ENCODE peak calls at places on chromosome 5, in six cellular contexts. I, Z, Q, O, H and C are unnamed samples.

GRCh38 chr5:141507387-141508091 is 18.7 kb downstream of the PCDHGC5 start:
- DNase-seq in I (no peak), Z (no peak), Q (no peak), O (no peak), H (no peak), C (peak)

GRCh38 chr5:151799407-151799806 is 27.7 kb downstream of the G3BP1 start:
- DNase-seq in I (no peak), Z (no peak), Q (no peak), O (no peak), H (no peak), C (no peak)

GRCh38 chr5:170626507-170627150 is 122.8 kb downstream of the KCNIP1 start:
- DNase-seq in I (no peak), Z (no peak), Q (no peak), O (no peak), H (no peak), C (no peak)

GRCh38 chr5:16508730-16509531 is 43.3 kb upstream of the ZNF622 start:
- DNase-seq in I (no peak), Z (peak), Q (no peak), O (no peak), H (peak), C (no peak)

GRCh38 chr5:81006955-81007636 is 46.9 kb downstream of the RASGRF2 start:
- DNase-seq in I (no peak), Z (no peak), Q (no peak), O (no peak), H (no peak), C (no peak)

GRCh38 chr5:95880081-95880926 is 57.8 kb upstream of the GLRX start:
- DNase-seq in I (no peak), Z (no peak), Q (no peak), O (no peak), H (no peak), C (no peak)

GRCh38 chr5:34905564-34905963 is 9.7 kb downstream of the RAD1 start:
- DNase-seq in I (no peak), Z (no peak), Q (no peak), O (no peak), H (no peak), C (no peak)

GRCh38 chr5:146564036-146564762 is 48.2 kb upstream of the GPR151 start:
- DNase-seq in I (no peak), Z (no peak), Q (no peak), O (no peak), H (no peak), C (no peak)

GRCh38 chr5:153965102-153965645 is 73.5 kb downstream of the FAM114A2 start:
- DNase-seq in I (peak), Z (no peak), Q (peak), O (peak), H (peak), C (peak)

GRCh38 chr5:139652788-139653241 is 4.7 kb downstream of the CXXC5 start:
- DNase-seq in I (no peak), Z (no peak), Q (no peak), O (no peak), H (no peak), C (no peak)

GRCh38 chr5:175654807-175655206 is 3.1 kb upstream of the HRH2 start:
- DNase-seq in I (no peak), Z (no peak), Q (no peak), O (no peak), H (peak), C (no peak)

GRCh38 chr5:62082370-62082778 is 223.6 kb upstream of the KIF2A start:
- DNase-seq in I (no peak), Z (no peak), Q (no peak), O (no peak), H (no peak), C (no peak)

GRCh38 chr5:158967566-158967965 is 132.2 kb downstream of the EBF1 start:
- DNase-seq in I (no peak), Z (no peak), Q (no peak), O (no peak), H (no peak), C (no peak)

GRCh38 chr5:3022665-3023064 is 271.2 kb upstream of the IRX2 start:
- DNase-seq in I (no peak), Z (no peak), Q (no peak), O (no peak), H (no peak), C (no peak)

GRCh38 chr5:172858990-172859811 is 25.1 kb downstream of the ERGIC1 start:
- DNase-seq in I (no peak), Z (no peak), Q (no peak), O (peak), H (no peak), C (no peak)
- TF ChIP-seq POLR2AphosphoS5 in I (no peak), Z (no peak), Q (no peak), O (peak), H (no peak), C (no peak)

GRCh38 chr5:149410071-149410470 is 31.0 kb upstream of the IL17B start:
- DNase-seq in I (no peak), Z (no peak), Q (no peak), O (no peak), H (no peak), C (no peak)

GRCh38 chr5:149409268-149409948 is 30.3 kb upstream of the IL17B start:
- DNase-seq in I (no peak), Z (no peak), Q (no peak), O (no peak), H (no peak), C (no peak)

GRCh38 chr5:149411738-149412519 is 32.8 kb upstream of the IL17B start:
- DNase-seq in I (no peak), Z (no peak), Q (no peak), O (no peak), H (no peak), C (no peak)

GRCh38 chr5:149412783-149413476 is 33.8 kb upstream of the IL17B start:
- DNase-seq in I (no peak), Z (no peak), Q (no peak), O (no peak), H (no peak), C (no peak)

DNA sequence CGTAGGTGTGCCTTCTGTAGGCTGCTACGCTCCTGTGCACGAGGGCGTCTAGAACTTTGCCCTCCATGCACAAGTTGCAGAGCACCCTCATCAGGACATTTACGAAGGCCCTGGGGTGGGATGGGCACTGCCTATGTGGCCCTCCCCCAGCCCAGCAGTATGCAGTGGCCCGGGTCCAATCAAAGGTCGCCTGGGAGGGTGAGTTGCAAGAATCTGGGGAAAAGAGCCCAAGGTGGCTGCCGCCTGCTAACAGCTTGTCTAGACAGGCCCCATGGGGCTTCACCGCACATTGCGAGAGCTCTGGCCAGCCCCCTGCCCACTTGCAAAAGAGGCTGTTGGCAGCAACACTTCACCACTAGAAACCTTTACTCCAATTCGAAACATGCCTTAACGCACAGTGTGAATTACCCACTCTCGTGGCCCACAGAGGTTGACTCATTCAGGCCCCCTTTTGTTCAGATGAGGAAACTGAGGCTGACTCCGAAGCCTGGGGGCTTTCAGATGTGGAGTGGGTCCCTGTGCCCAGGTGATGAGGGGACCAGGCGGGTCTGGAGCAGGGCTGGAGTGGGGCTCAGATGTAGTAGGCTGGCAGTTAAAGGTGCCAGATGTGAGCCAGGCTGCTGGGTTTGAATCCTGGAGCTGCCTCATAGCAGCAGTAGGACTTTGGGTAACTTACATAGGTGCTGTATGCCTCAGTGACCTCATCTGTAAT is 31.8 kb upstream of the IL17B start:
- DNase-seq in I (no peak), Z (no peak), Q (no peak), O (peak), H (no peak), C (no peak)
- TF ChIP-seq POLR2A in I (no peak), Z (no peak), Q (no peak), O (no peak), H (no peak), C (no peak)

DNA sequence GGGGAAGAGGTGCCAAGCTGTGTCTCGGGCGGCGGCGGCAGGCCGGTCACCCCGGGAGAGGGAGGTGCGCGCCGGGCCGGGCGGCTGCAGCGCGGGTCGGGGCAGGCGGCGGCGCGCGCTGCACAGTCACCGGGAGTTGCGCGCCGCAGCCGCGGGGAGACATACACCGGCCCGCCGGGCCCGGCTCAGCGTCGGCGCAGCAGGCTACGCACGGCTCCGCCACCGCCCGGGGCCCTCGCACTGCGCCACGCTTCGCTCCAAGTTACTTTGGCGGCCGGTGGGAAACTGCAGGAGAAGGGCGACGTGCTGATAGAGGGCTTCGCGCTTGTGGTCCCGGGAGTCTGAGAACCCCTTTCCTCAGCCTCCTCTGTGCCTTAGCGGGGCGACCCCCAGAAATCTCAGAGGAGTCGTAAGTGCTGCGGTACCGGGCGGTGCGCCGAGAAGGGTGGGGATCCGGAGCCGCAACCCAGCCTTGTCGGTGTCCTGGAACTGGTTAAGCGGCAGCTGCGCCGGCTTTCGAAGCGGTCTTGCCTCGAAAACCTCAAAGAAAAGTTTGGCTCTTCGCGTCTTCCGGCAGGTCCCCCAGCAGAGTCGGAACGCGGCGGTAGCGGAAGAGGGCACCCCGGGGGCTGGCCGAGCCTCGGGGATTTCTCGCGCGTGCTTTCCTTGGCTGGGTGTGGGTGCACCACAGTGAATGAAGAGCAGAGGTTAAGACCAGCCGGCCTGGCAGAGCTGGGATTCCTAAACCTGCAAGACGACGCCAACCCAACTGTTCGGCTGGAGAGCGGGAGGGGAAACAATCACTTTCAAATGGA is at the start of gene EFNA5:
- DNase-seq in I (peak), Z (peak), Q (no peak), O (no peak), H (no peak), C (peak)
- TF ChIP-seq TAF1 in I (no peak), Z (no peak), Q (no peak), O (no peak), H (no peak), C (no peak)

GRCh38 chr5:138336952-138337684 is 948 bp upstream of the FAM53C start:
- DNase-seq in I (no peak), Z (no peak), Q (no peak), O (no peak), H (peak), C (no peak)

GRCh38 chr5:138330813-138331448 is 673 bp downstream of the CDC25C start:
- DNase-seq in I (no peak), Z (no peak), Q (no peak), O (no peak), H (peak), C (no peak)

GRCh38 chr5:138334867-138335447 is 3.1 kb upstream of the FAM53C start:
- DNase-seq in I (no peak), Z (no peak), Q (no peak), O (no peak), H (no peak), C (no peak)

DNA sequence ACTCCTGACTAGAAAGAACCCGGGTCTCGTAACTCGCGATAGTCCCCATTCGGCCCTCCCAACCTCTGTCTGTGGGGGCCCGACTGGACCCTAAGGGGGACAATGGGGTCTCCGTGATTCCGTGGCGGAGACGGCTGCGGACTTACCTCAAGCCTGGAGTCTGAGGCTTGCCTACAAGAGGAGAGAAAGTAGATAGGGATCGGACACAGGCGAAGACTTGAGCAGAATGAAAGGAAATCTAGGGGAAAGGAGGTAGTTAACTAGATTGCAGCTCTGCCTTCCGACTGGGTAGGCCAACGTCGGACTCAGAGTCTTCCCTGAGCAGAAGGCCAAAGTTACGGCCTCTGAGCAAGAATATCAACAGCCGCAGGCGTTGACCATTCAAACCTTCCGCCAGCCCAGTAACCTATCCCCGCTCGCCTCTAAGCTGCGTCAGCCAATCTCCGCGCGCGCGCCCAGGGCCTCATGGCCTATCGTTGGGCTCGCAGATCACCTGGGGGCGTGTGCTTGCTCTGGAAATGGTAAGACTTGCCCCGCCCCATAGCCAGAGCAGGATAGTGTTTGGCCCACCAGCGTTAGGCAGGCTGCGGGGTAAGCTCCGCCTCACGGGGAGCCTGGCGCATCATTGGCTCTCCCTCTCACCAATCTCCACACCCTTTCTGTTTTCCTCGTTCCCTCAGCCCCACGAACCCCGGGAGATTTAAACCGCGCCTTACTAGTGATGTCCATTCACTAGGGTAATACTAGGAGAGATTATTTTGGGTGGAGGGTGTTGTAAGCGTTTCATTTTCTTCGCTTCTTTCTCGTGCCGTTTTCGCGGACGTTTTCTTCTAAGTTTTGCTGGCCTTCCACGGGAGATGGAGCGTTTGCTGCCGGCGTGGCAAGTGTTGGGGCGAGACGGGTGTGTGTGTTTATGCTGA is at the start of gene CDC25C:
- DNase-seq in I (peak), Z (peak), Q (peak), O (peak), H (peak), C (peak)
- TF ChIP-seq POLR2AphosphoS5 in I (no peak), Z (peak), Q (peak), O (peak), H (peak), C (peak)